ENCODE peak calls at places on chromosomes 7 and 10, in seven cellular contexts. D, Q, M, G, J, Y and B are unnamed samples. For H3K36me3, the result is how much of the 10 kb centered on the place peaks cover.

GRCh38 chr7:3154881-3155494 is 111.3 kb upstream of the CARD11 start:
- DNase-seq in Q (peak), G (peak), Y (peak), M (peak), D (no peak), J (no peak), B (no peak)

GRCh38 chr10:3935141-3935540 is 150.1 kb upstream of the KLF6 start:
- DNase-seq in J (peak), Q (no peak), M (peak), Y (peak), D (peak), G (peak), B (no peak)

GRCh38 chr10:116274141-116274861 is 1.3 kb upstream of the GFRA1 start:
- DNase-seq in Y (no peak), Q (peak), G (no peak), J (no peak), D (no peak), M (no peak), B (peak)

GRCh38 chr10:9825491-9826018 is 1192.1 kb upstream of the CELF2 start:
- DNase-seq in M (no peak), Q (peak), Y (peak), G (no peak), J (no peak), D (no peak), B (no peak)

GRCh38 chr7:74121401-74122249 is 38.0 kb downstream of the LIMK1 start:
- DNase-seq in Y (no peak), D (no peak), G (no peak), J (no peak), M (no peak), Q (no peak), B (no peak)

GRCh38 chr7:141593134-141593533 is 41.9 kb downstream of the AGK start:
- DNase-seq in Y (peak), G (no peak), Q (no peak), D (no peak), J (no peak), M (no peak), B (no peak)

GRCh38 chr7:82740246-82740848 is 296.8 kb upstream of the CACNA2D1 start:
- DNase-seq in M (no peak), Q (peak), D (no peak), G (no peak), Y (peak), J (no peak), B (peak)

GRCh38 chr10:24707445-24707844 is 16.2 kb downstream of the ARHGAP21 start:
- DNase-seq in D (no peak), Y (no peak), G (no peak), J (no peak), M (no peak), Q (no peak), B (no peak)

GRCh38 chr7:2257046-2257551 is 15.1 kb downstream of the NUDT1 start:
- DNase-seq in J (no peak), D (no peak), Q (no peak), Y (no peak), M (no peak), G (no peak), B (no peak)

GRCh38 chr7:149790754-149791360 is 17.5 kb upstream of the ZNF467 start:
- DNase-seq in G (no peak), Y (no peak), M (no peak), Q (no peak), D (no peak), J (no peak), B (no peak)
- H3K36me3 ChIP-seq in G (under half), Y (under half), M (under half), Q (under half), D (under half), J (under half), B (under half)

GRCh38 chr7:111558948-111559347 is 3.3 kb downstream of the IMMP2L start:
- DNase-seq in J (no peak), D (no peak), Q (no peak), G (no peak), Y (no peak), M (no peak), B (no peak)

GRCh38 chr7:111559665-111560064 is 2.6 kb downstream of the IMMP2L start:
- DNase-seq in D (no peak), Y (no peak), G (no peak), M (no peak), J (no peak), Q (no peak), B (no peak)

GRCh38 chr7:111554086-111554485 is 8.2 kb downstream of the IMMP2L start:
- DNase-seq in Y (no peak), J (no peak), D (no peak), G (no peak), M (no peak), Q (no peak), B (no peak)

GRCh38 chr7:111560773-111561658 is 1.3 kb downstream of the IMMP2L start:
- DNase-seq in D (no peak), M (no peak), Q (no peak), Y (peak), G (no peak), J (no peak), B (no peak)

DNA sequence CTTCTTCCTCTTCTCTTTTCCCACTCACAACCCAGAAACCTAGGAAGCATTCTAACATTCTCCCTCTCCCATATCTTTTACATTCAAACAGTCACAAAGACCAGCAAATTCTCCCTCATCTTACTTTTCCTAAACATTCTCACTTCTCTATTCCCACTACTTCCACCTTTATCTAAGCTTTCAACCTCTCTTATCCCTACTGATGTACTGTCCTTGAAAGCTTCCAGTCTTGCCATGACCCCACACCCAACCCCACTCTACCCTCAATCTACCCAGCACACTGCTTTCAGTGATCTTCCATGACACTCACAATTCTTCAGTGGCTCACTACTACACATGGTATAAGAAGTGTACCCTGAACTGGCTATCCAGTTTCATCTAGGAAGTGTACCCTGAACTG is 5.3 kb downstream of the IMMP2L start:
- DNase-seq in M (no peak), D (no peak), J (no peak), G (no peak), Y (no peak), Q (no peak), B (no peak)
- H3K36me3 ChIP-seq in M (under half), D (under half), J (under half), G (under half), Y (under half), Q (under half), B (under half)

GRCh38 chr10:79124066-79124465 is 55.3 kb downstream of the ZMIZ1 start:
- DNase-seq in D (no peak), G (no peak), J (no peak), Y (no peak), M (no peak), Q (no peak), B (no peak)

GRCh38 chr10:79123547-79123963 is 54.8 kb downstream of the ZMIZ1 start:
- DNase-seq in Q (no peak), Y (no peak), G (no peak), J (no peak), D (no peak), M (no peak), B (no peak)

GRCh38 chr10:79126351-79126750 is 57.6 kb downstream of the ZMIZ1 start:
- DNase-seq in Y (no peak), M (no peak), J (no peak), Q (no peak), G (no peak), D (no peak), B (no peak)

GRCh38 chr10:79127151-79127961 is 58.6 kb downstream of the ZMIZ1 start:
- DNase-seq in M (no peak), G (no peak), Y (peak), J (peak), D (peak), Q (peak), B (peak)

DNA sequence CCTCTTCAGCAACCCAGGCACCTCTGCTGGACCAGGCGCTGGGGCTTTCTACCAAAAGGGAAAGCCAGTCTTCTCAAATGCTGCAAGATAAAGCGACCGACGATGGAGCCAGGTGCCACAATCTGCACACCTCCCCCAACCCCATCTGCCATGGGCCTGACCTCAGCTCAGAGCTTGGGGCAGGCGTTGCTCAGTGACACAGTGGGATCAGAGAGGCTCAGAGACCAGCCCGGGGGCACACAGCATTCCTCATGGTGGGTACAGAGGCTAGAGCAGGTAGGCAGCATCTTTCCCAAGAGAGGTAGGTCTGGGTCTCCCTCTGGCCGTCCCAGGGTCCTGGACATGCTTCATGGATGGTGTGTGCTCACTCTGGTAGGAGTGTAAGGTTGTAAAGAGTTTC is 56.3 kb downstream of the ZMIZ1 start:
- DNase-seq in Q (no peak), J (no peak), G (no peak), Y (no peak), D (no peak), M (no peak), B (no peak)
- H3K36me3 ChIP-seq in Q (half or more), J (under half), G (under half), Y (under half), D (under half), M (under half), B (under half)

GRCh38 chr10:51895209-51895608 is 195.8 kb upstream of the CSTF2T start:
- DNase-seq in Q (no peak), M (no peak), Y (peak), G (no peak), D (peak), J (peak), B (no peak)
- H3K36me3 ChIP-seq in Q (under half), M (under half), Y (under half), G (under half), D (under half), J (under half), B (under half)

GRCh38 chr7:135194494-135195095 is 16.7 kb downstream of the WDR91 start:
- DNase-seq in J (no peak), D (peak), Y (no peak), M (no peak), Q (no peak), G (no peak), B (no peak)

GRCh38 chr7:135193615-135194081 is 17.7 kb downstream of the WDR91 start:
- DNase-seq in J (no peak), G (no peak), Y (peak), D (peak), M (no peak), Q (no peak), B (no peak)

GRCh38 chr7:135197906-135198655 is 13.2 kb downstream of the WDR91 start:
- DNase-seq in D (peak), Q (no peak), J (no peak), G (no peak), M (no peak), Y (no peak), B (no peak)

GRCh38 chr7:135197343-135197742 is 14.0 kb downstream of the WDR91 start:
- DNase-seq in Y (no peak), G (no peak), M (no peak), D (peak), J (no peak), Q (no peak), B (no peak)

DNA sequence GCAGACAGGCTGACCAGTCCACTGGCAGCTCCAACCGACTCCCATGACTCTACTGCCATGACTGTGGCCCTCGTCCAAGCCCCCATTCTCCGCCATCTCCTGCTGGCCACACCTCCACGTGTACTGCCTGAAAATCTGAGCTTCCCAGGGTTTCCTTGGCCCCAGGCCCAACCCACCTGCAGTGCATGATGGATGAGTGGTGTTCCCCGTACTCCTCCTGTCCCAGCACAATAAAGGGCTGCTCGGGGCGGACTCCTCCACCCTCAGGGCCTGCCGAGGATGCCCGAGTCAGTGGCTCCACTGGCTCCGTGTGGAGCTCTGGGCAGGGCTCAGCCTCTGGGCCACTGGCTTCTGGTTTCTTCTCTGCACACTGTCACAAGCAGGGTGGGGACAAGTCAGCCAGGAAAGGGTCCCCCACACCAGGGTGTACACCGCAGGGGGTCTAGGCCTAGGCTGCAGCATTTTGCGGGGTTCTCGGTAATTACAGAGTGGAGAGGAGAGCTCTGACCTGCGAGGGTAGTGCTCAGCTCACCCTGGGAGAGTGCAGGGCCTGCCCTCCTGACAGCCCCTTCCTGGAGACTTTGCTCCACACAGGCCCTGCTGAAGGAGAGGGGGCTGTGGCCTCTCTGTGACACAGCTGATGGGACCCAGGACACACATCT is 15.2 kb downstream of the WDR91 start:
- DNase-seq in J (no peak), G (no peak), Y (no peak), Q (no peak), D (peak), M (no peak), B (no peak)
- H3K36me3 ChIP-seq in J (under half), G (half or more), Y (under half), Q (under half), D (half or more), M (under half), B (under half)

GRCh38 chr7:125338110-125338509 is 408.5 kb upstream of the POT1 start:
- DNase-seq in D (no peak), G (no peak), Y (no peak), J (no peak), Q (no peak), M (no peak), B (no peak)
- H3K36me3 ChIP-seq in D (under half), G (under half), Y (under half), J (under half), Q (under half), M (under half), B (under half)

DNA sequence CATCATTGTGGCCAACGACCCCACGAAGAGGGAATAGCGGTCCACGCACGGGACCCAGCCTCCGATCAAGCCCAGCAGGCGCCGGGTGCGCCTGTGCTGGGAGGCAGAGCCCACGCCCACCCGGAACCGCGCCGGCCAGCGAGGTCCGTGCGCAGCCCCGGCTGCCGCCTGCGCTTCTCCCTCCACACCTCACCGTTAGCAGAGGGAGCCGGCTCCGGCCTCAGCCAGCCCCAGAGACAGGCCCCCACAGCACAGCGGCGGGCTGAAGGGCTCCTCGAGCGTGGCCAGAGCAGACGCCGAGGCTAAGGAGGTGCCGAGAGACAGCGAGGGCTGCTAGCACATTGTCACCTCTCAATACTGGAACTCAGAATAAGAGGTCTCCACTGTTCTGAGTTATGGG is 3.6 kb downstream of the ITPRID1 start:
- DNase-seq in J (no peak), D (no peak), Y (no peak), M (no peak), G (no peak), Q (no peak), B (no peak)
- H3K36me3 ChIP-seq in J (under half), D (under half), Y (under half), M (under half), G (under half), Q (under half), B (under half)

GRCh38 chr7:99311702-99312101 is 14.0 kb upstream of the ARPC1A start:
- DNase-seq in J (no peak), G (no peak), Q (no peak), D (no peak), Y (no peak), M (no peak), B (no peak)

GRCh38 chr7:99314504-99314903 is 11.2 kb upstream of the ARPC1A start:
- DNase-seq in D (no peak), Y (no peak), M (no peak), J (no peak), Q (no peak), G (no peak), B (no peak)

GRCh38 chr7:99313204-99313573 is 12.5 kb upstream of the ARPC1A start:
- DNase-seq in D (no peak), M (no peak), Y (no peak), J (no peak), G (no peak), Q (no peak), B (no peak)

GRCh38 chr7:99310004-99310403 is 15.7 kb upstream of the ARPC1A start:
- DNase-seq in D (no peak), M (no peak), J (no peak), G (no peak), Q (peak), Y (no peak), B (no peak)

DNA sequence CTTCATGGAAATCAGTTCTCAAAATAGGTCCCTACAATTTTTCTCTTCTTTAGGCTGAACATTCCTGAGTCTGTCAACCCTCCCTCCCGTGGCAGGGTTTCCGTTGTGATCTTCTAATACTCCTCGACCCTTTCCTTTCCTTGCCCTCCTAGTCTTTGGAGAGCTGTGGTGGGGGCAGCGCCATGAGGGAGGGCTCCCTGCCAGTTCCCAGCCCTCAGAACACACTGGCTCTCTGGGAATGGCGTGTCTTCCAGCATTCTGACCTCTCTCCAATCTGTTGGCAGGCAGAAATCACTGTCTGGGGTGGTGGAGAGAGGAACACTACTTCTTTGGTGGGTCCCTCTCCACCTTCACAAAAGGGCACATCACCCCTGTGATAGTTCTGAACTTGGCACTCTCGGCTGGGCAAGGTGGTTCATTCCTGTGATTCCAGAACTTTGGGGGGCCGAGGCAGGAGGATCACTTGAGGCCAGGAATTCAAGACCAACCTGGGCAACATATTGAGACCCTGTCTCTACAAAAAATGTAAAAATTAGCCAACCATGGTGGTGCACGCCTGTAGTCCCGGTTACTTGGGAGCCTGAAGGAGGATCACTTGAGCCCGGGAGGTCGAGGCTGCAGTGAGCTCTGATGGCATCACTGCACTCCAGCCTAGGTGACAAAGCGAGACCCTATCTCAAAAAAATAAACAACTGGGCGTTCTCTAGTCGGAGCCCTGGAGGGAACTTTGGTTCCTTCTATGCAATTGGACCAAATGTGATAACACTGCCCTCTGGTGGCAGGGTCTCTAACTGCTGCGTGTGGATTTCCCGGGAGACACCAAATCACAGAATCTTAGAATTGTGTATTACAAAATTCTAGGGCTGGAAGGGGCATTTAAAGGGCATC is 13.1 kb upstream of the ARPC1A start:
- DNase-seq in G (peak), Q (peak), M (peak), Y (peak), J (peak), D (peak), B (peak)
- H3K36me3 ChIP-seq in G (under half), Q (under half), M (under half), Y (under half), J (under half), D (under half), B (under half)

GRCh38 chr7:36408589-36408988 is 18.9 kb downstream of the ANLN start:
- DNase-seq in Y (peak), Q (no peak), J (no peak), M (no peak), D (no peak), G (no peak), B (no peak)
- H3K36me3 ChIP-seq in Y (under half), Q (half or more), J (under half), M (under half), D (under half), G (under half), B (under half)